ENCODE peak calls at places on chromosomes 11 and 22, in eight cellular contexts. D, L, M, J, A, N, S and W are unnamed samples.
A peak's percentile ranks its signal among the peaks of the same experiment; 100 is the strongest.

GRCh38 chr22:39664485-39665200 is 94.1 kb downstream of the CACNA1I start:
- DNase-seq in L (peak; percentile 94), D (no peak), N (no peak), J (no peak), S (peak; percentile 90), A (peak; percentile 97), M (no peak), W (no peak)

GRCh38 chr11:59802639-59803176 is 7.9 kb downstream of the MRPL16 start:
- DNase-seq in J (no peak), A (peak; percentile 54), L (peak; percentile 58), N (peak; percentile 51), M (peak; percentile 79), D (peak; percentile 46), S (no peak), W (peak; percentile 22)

GRCh38 chr11:71447791-71448256 is 369 bp downstream of the DHCR7 start:
- DNase-seq in L (peak; percentile 68), J (no peak), S (peak; percentile 83), M (peak; percentile 28), D (no peak), N (no peak), A (peak; percentile 84), W (no peak)

GRCh38 chr22:42857845-42858481 is 890 bp upstream of the ARFGAP3 start:
- DNase-seq in S (no peak), N (peak; percentile 14), M (no peak), D (no peak), J (no peak), A (no peak), L (no peak), W (no peak)

GRCh38 chr11:123253909-123254308 is 58.9 kb upstream of the CLMP start:
- DNase-seq in A (no peak), N (no peak), D (no peak), J (no peak), L (no peak), M (no peak), S (no peak), W (no peak)

GRCh38 chr11:122977455-122978302 is 4.0 kb downstream of the BSX start:
- DNase-seq in D (no peak), J (no peak), N (no peak), S (peak; percentile 49), A (no peak), L (peak; percentile 85), M (no peak), W (no peak)

GRCh38 chr11:57619331-57619730 is 21.8 kb downstream of the SERPING1 start:
- DNase-seq in J (no peak), N (no peak), M (no peak), S (no peak), L (peak; percentile 57), A (peak; percentile 51), D (peak; percentile 35), W (no peak)

GRCh38 chr11:123129920-123130319 is 65.1 kb downstream of the CLMP start:
- DNase-seq in A (no peak), L (no peak), N (no peak), J (no peak), M (no peak), D (no peak), S (no peak), W (no peak)

GRCh38 chr11:102134597-102134996 is 24.4 kb downstream of the YAP1 start:
- DNase-seq in A (no peak), M (no peak), D (no peak), S (no peak), L (no peak), J (no peak), N (no peak), W (no peak)

GRCh38 chr22:31295831-31296230 is 3.5 kb upstream of the PIK3IP1 start:
- DNase-seq in J (no peak), S (no peak), L (no peak), D (no peak), N (no peak), M (peak; percentile 50), A (no peak), W (no peak)

GRCh38 chr11:86418929-86419328 is 44.2 kb downstream of the CCDC81 start:
- DNase-seq in J (no peak), L (peak; percentile 43), M (peak; percentile 11), S (no peak), A (no peak), D (no peak), N (no peak), W (no peak)

GRCh38 chr11:110086892-110087309 is 6.3 kb upstream of the ZC3H12C start:
- DNase-seq in M (peak; percentile 30), N (no peak), J (no peak), S (no peak), A (no peak), L (no peak), D (no peak), W (no peak)

GRCh38 chr22:43925433-43926348 is 2.1 kb downstream of the PNPLA3 start:
- DNase-seq in N (peak; percentile 95), M (no peak), L (peak; percentile 35), D (no peak), J (no peak), S (peak; percentile 60), A (no peak), W (no peak)

GRCh38 chr22:49235463-49236300 is 592.0 kb downstream of the BRD1 start:
- DNase-seq in M (no peak), J (no peak), N (no peak), L (no peak), S (peak; percentile 37), D (no peak), A (no peak), W (no peak)

GRCh38 chr11:66268953-66269906 is 791 bp downstream of the RAB1B start:
- DNase-seq in S (peak; percentile 70), N (peak; percentile 58), J (no peak), M (peak; percentile 34), A (peak; percentile 69), L (peak; percentile 72), D (no peak), W (no peak)

GRCh38 chr11:82892611-82893169 is 7.5 kb downstream of the PRCP start:
- DNase-seq in N (no peak), A (no peak), L (no peak), S (no peak), M (no peak), J (no peak), D (no peak), W (no peak)

GRCh38 chr11:115444542-115444941 is 59.7 kb downstream of the CADM1 start:
- DNase-seq in D (no peak), N (no peak), L (no peak), J (no peak), M (no peak), A (no peak), S (no peak), W (no peak)

GRCh38 chr11:47667555-47667954 is 25.2 kb upstream of the MTCH2 start:
- DNase-seq in J (no peak), D (no peak), N (no peak), M (no peak), A (no peak), S (no peak), L (no peak), W (no peak)

GRCh38 chr22:46072030-46072881 is 78.1 kb upstream of the PPARA start:
- DNase-seq in S (peak; percentile 68), A (no peak), D (no peak), J (no peak), L (peak; percentile 60), M (peak; percentile 55), N (no peak), W (no peak)

GRCh38 chr22:19959587-19960490 is 18.2 kb upstream of the TXNRD2 start:
- DNase-seq in S (no peak), N (no peak), J (no peak), A (peak; percentile 59), M (no peak), D (no peak), L (no peak), W (no peak)
- TF ChIP-seq POLR2AphosphoS5 in S (no peak), N (peak; percentile 63), J (no peak), A (no peak), M (peak; percentile 9), D (no peak), L (peak; percentile 44), W (no peak)

GRCh38 chr22:38436629-38437395 is 18.2 kb downstream of the KCNJ4 start:
- DNase-seq in S (no peak), N (no peak), J (no peak), M (no peak), L (no peak), D (no peak), A (no peak), W (no peak)

GRCh38 chr22:38433871-38434270 is 21.1 kb downstream of the KCNJ4 start:
- DNase-seq in D (no peak), M (no peak), S (no peak), L (no peak), J (no peak), N (no peak), A (no peak), W (no peak)

GRCh38 chr22:38437416-38437815 is 17.6 kb downstream of the KCNJ4 start:
- DNase-seq in N (peak; percentile 38), D (no peak), M (no peak), L (no peak), S (no peak), J (no peak), A (no peak), W (no peak)

GRCh38 chr22:38435960-38436359 is 19.0 kb downstream of the KCNJ4 start:
- DNase-seq in J (no peak), D (no peak), M (no peak), S (no peak), L (no peak), A (no peak), N (no peak), W (no peak)

DNA sequence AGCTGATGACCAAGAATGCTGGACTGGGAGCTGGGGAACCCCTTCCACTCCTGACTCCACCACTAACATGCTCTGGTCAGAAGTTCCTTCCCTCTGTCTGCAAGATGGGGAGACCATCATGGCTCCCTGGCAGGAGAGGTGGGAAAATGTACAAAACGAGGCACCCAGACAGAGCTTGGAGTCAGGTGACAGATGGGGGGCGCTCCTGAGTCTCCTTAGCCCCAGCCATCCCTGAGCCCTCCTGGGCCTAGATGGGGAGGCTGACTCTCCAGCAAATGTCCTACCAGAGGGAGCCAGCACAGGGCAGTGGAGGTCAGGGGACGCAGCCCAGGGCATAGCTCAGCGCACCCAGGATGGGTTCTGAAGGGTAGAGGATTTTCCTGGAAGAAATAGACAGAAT is 20.0 kb downstream of the KCNJ4 start:
- DNase-seq in M (no peak), J (no peak), L (peak; percentile 65), D (no peak), N (no peak), A (no peak), S (peak; percentile 77), W (no peak)
- H3K27ac ChIP-seq in M (no peak overlapping the region), J (no peak overlapping the region), L (no peak overlapping the region), D (no peak overlapping the region), N (no peak overlapping the region), A (no peak overlapping the region), S (no peak overlapping the region), W (no peak overlapping the region)

GRCh38 chr11:69703711-69704507 is at the start of gene FGF19:
- DNase-seq in J (no peak), L (peak; percentile 87), D (no peak), M (no peak), S (peak; percentile 92), A (peak; percentile 69), N (no peak), W (no peak)
- TF ChIP-seq EZH2 in J (no peak), L (no peak), D (no peak), M (peak; percentile 79), S (peak; percentile 49), A (no peak), N (no peak), W (no peak)

GRCh38 chr11:131524186-131524585 is 153.8 kb downstream of the NTM start:
- DNase-seq in M (no peak), S (no peak), N (no peak), A (no peak), D (no peak), J (no peak), L (no peak), W (no peak)

GRCh38 chr11:131522851-131523250 is 152.4 kb downstream of the NTM start:
- DNase-seq in D (no peak), J (no peak), N (no peak), S (no peak), M (no peak), A (no peak), L (no peak), W (no peak)
- TF ChIP-seq POLR2AphosphoS5 in D (no peak), J (no peak), N (no peak), S (no peak), M (no peak), A (no peak), L (no peak), W (no peak)